ENCODE peak calls at places on chromosomes 6 and 20, in eight cellular contexts. W is hippocampal formation, J is AG08395, K is NCI-H460, L is fibroblast of the conjunctiva, B is GM03348, A is body of pancreas, P is GM23248. R is an unnamed sample.

GRCh38 chr6:13188306-13188705 is 140.0 kb downstream of the TBC1D7 start:
- DNase-seq in B (no peak), W (no peak), K (no peak), P (no peak), J (no peak), A (no peak), L (no peak), R (no peak)

GRCh38 chr6:165704001-165704748 is 41.1 kb upstream of the PDE10A start:
- DNase-seq in W (peak), K (no peak), J (no peak), B (no peak), P (no peak), A (no peak), L (no peak), R (no peak)

GRCh38 chr6:38415231-38416005 is 224.3 kb downstream of the BTBD9 start:
- DNase-seq in A (no peak), K (no peak), P (peak), W (no peak), J (no peak), B (peak), L (no peak), R (no peak)

GRCh38 chr6:152229330-152229729 is 407.8 kb downstream of the SYNE1 start:
- DNase-seq in J (no peak), A (no peak), K (no peak), L (no peak), B (no peak), P (no peak), W (no peak), R (no peak)

GRCh38 chr20:39607124-39607523 is 645.0 kb downstream of the DHX35 start:
- DNase-seq in A (no peak), K (no peak), L (peak), B (no peak), P (peak), J (peak), W (no peak), R (no peak)

GRCh38 chr6:159729598-159729997 is 2.3 kb downstream of the WTAP start:
- DNase-seq in W (no peak), P (peak), A (no peak), B (no peak), K (no peak), J (peak), L (no peak), R (no peak)

GRCh38 chr6:21199246-21199645 is 394.3 kb upstream of the SOX4 start:
- DNase-seq in L (no peak), P (no peak), K (no peak), B (no peak), A (no peak), J (no peak), W (no peak), R (no peak)

GRCh38 chr6:125220712-125221111 is 67.1 kb downstream of the TPD52L1 start:
- DNase-seq in J (no peak), L (no peak), B (peak), K (no peak), P (peak), A (no peak), W (no peak), R (peak)

GRCh38 chr6:154302111-154302752 is 54.4 kb downstream of the IPCEF1 start:
- DNase-seq in W (no peak), L (no peak), A (no peak), K (no peak), P (peak), J (peak), B (peak), R (peak)